ENCODE peak calls at places on chromosome 4, in five cellular contexts. V is H1, D is thoracic aorta, O is NB4, B is OCI-LY7. A is an unnamed sample.

GRCh38 chr4:173420324-173420752 is 21.4 kb upstream of the SCRG1 start:
- DNase-seq in D (no peak), B (peak), O (peak), V (no peak), A (peak)

GRCh38 chr4:145785391-145786008 is 105.6 kb downstream of the C4orf51 start:
- DNase-seq in V (no peak), B (no peak), O (no peak), D (no peak), A (no peak)

GRCh38 chr4:101944649-101945048 is 154.1 kb downstream of the BANK1 start:
- DNase-seq in D (no peak), V (no peak), O (no peak), B (no peak), A (peak)

GRCh38 chr4:169660929-169661328 is 40.6 kb downstream of the CLCN3 start:
- DNase-seq in V (no peak), B (no peak), O (peak), D (no peak), A (no peak)

GRCh38 chr4:186727149-186727976 is 3.7 kb upstream of the FAT1 start:
- DNase-seq in D (no peak), B (no peak), V (no peak), O (no peak), A (peak)

GRCh38 chr4:85431156-85431555 is 43.8 kb upstream of the ARHGAP24 start:
- DNase-seq in D (no peak), B (no peak), V (no peak), O (no peak), A (peak)

GRCh38 chr4:100084892-100085291 is 105.4 kb downstream of the DDIT4L start:
- DNase-seq in O (no peak), D (no peak), B (no peak), V (no peak), A (no peak)

GRCh38 chr4:186881521-186882220 is 158.0 kb upstream of the FAT1 start:
- DNase-seq in V (no peak), D (no peak), B (no peak), O (no peak), A (peak)

GRCh38 chr4:39083164-39083563 is 21.1 kb downstream of the KLHL5 start:
- DNase-seq in V (no peak), B (no peak), D (no peak), O (no peak), A (peak)

GRCh38 chr4:165199722-165200121 is 7.6 kb upstream of the KLHL2 start:
- DNase-seq in O (no peak), D (no peak), B (no peak), V (no peak), A (peak)

GRCh38 chr4:75542824-75543223 is 13.0 kb upstream of the ODAPH start:
- DNase-seq in V (no peak), B (no peak), D (no peak), O (no peak), A (peak)

GRCh38 chr4:178937130-178937529 is 1494.9 kb upstream of the AGA start:
- DNase-seq in D (no peak), B (no peak), O (no peak), V (no peak), A (peak)

GRCh38 chr4:61204353-61204752 is 4.2 kb downstream of the ADGRL3 start:
- DNase-seq in V (no peak), D (no peak), O (no peak), B (no peak), A (peak)

GRCh38 chr4:74768857-74769525 is 25.3 kb downstream of the BTC start:
- DNase-seq in V (no peak), B (no peak), O (no peak), D (no peak), A (peak)

GRCh38 chr4:154024097-154024496 is 235.2 kb upstream of the SFRP2 start:
- DNase-seq in D (no peak), O (peak), V (no peak), B (no peak), A (no peak)
- TF ChIP-seq CTCF in D (no peak), O (peak), V (peak), B (peak), A (no peak)

DNA sequence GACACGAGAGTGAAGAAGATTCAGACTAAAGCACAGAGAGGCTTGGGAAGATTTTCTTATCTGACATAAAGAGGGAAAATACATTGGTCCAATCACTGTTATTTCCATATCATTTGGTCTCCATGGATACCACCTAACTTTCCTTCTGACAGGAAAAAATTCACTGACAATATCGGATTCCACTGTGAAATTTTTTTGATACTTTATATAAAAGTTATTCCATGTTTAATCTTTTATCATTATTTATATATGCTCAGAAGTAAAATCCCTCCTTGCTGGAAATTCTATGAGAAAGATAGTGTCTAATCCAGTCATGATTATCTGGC is 3.6 kb downstream of the IRF2 start:
- DNase-seq in B (no peak), V (no peak), O (no peak), D (no peak), A (no peak)
- TF ChIP-seq CTCF in B (no peak), V (no peak), O (no peak), D (no peak), A (no peak)

DNA sequence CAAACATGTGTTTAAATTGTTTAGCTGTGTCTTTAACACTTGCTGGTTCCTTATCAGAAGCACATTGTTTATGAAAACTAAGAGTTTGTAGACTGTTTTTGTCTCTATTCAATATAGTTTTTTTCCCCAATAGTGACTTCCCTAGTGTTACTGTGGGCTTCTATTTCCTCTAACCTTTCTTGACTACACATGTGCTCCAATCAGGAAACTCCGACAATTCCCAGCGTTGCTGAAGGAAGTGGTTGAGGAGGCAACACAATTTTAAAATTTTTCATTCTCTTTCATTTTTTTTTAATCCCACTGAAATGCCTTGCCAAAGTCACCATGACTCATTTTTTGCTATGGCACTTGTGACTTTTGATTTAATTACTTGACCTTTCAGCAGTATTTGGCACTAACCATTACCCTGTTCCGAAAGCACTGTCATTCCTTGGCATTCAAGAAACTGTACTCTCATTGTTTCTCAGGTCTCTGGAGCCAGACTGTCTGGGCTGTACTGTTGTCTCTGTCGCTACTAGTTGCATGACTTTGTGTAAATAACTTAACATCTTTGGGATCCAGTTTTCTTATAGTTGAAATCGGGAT is 67.6 kb upstream of the FREM3 start:
- DNase-seq in D (no peak), B (no peak), V (no peak), O (no peak), A (no peak)
- TF ChIP-seq CTCF in D (no peak), B (no peak), V (no peak), O (no peak), A (no peak)

DNA sequence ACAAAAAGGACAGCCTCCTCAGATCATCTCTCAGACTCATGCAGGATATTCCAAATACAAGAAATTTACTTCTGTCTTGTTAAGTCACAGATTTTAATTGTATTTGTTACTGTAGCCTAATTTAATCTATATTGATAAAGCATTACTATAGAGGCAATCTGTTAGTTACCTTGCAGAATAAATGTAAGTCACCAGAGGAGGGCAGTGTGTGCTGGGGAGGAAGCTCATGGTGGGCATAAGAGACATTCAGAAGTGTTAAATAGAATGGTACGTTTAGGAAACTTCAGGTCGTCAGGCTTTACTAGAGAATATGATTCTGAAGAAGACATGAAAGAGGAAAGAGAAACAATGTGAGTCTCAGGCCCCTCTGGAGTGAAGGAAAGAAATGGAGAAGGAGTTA is 37.3 kb upstream of the INPP4B start:
- DNase-seq in O (peak), V (no peak), B (peak), D (no peak), A (peak)
- TF ChIP-seq CTCF in O (no peak), V (peak), B (peak), D (no peak), A (peak)

A was measured in epithelial cell of esophagus.